ENCODE peak calls at places on chromosome 3, in nine cellular contexts. One of them, this sample, is unnamed.

GRCh38 chr3:11662392-11662990 is 18.8 kb upstream of the VGLL4 start:
- DNase-seq in renal cortical epithelial cell: no peak
- DNase-seq in caudate nucleus: no peak
- DNase-seq in hippocampal formation: no peak
- DNase-seq in right atrium auricular region: no peak
- DNase-seq in stomach: no peak
- DNase-seq in M059J: peak; percentile 17
- DNase-seq in GM23338: peak; percentile 62
- DNase-seq in NCI-H748 treated with DMSO at 0.1 percent for 48 hours: no peak
- DNase-seq in this sample: no peak

GRCh38 chr3:127383656-127384179 is 95.9 kb upstream of the PRR20G start:
- DNase-seq in hippocampal formation: no peak
- DNase-seq in NCI-H748 treated with DMSO at 0.1 percent for 48 hours: no peak
- DNase-seq in renal cortical epithelial cell: no peak
- DNase-seq in stomach: peak; percentile 14
- DNase-seq in right atrium auricular region: no peak
- DNase-seq in caudate nucleus: no peak
- DNase-seq in M059J: no peak
- DNase-seq in GM23338: no peak
- DNase-seq in this sample: no peak

GRCh38 chr3:134249935-134250716 is 533 bp downstream of the RYK start:
- DNase-seq in caudate nucleus: peak; percentile 42
- DNase-seq in right atrium auricular region: no peak
- DNase-seq in hippocampal formation: peak; percentile 20
- DNase-seq in renal cortical epithelial cell: peak; percentile 21
- DNase-seq in GM23338: peak; percentile 76
- DNase-seq in NCI-H748 treated with DMSO at 0.1 percent for 48 hours: no peak
- DNase-seq in M059J: peak; percentile 71
- DNase-seq in stomach: peak; percentile 70
- DNase-seq in this sample: peak; percentile 44

GRCh38 chr3:189748046-189748445 is 116.9 kb downstream of the TP63 start:
- DNase-seq in NCI-H748 treated with DMSO at 0.1 percent for 48 hours: no peak
- DNase-seq in caudate nucleus: no peak
- DNase-seq in stomach: no peak
- DNase-seq in hippocampal formation: no peak
- DNase-seq in M059J: no peak
- DNase-seq in right atrium auricular region: no peak
- DNase-seq in renal cortical epithelial cell: no peak
- DNase-seq in GM23338: no peak
- DNase-seq in this sample: no peak

GRCh38 chr3:141076026-141076797 is 25.1 kb downstream of the SPSB4 start:
- DNase-seq in NCI-H748 treated with DMSO at 0.1 percent for 48 hours: no peak
- DNase-seq in right atrium auricular region: no peak
- DNase-seq in M059J: no peak
- DNase-seq in hippocampal formation: no peak
- DNase-seq in GM23338: no peak
- DNase-seq in caudate nucleus: no peak
- DNase-seq in renal cortical epithelial cell: no peak
- DNase-seq in stomach: peak; percentile 35
- DNase-seq in this sample: no peak

GRCh38 chr3:128745742-128746141 is 19.8 kb downstream of the RAB7A start:
- DNase-seq in M059J: no peak
- DNase-seq in renal cortical epithelial cell: no peak
- DNase-seq in caudate nucleus: no peak
- DNase-seq in hippocampal formation: no peak
- DNase-seq in right atrium auricular region: no peak
- DNase-seq in stomach: no peak
- DNase-seq in GM23338: peak; percentile 82
- DNase-seq in NCI-H748 treated with DMSO at 0.1 percent for 48 hours: no peak
- DNase-seq in this sample: no peak

GRCh38 chr3:49638445-49638844 is 35.7 kb upstream of the APEH start:
- DNase-seq in hippocampal formation: no peak
- DNase-seq in caudate nucleus: no peak
- DNase-seq in renal cortical epithelial cell: peak; percentile 30
- DNase-seq in right atrium auricular region: no peak
- DNase-seq in NCI-H748 treated with DMSO at 0.1 percent for 48 hours: no peak
- DNase-seq in stomach: no peak
- DNase-seq in M059J: peak; percentile 78
- DNase-seq in GM23338: no peak
- DNase-seq in this sample: no peak

GRCh38 chr3:64150527-64151238 is 74.6 kb downstream of the PRICKLE2 start:
- DNase-seq in NCI-H748 treated with DMSO at 0.1 percent for 48 hours: peak; percentile 74
- DNase-seq in right atrium auricular region: no peak
- DNase-seq in GM23338: no peak
- DNase-seq in caudate nucleus: no peak
- DNase-seq in renal cortical epithelial cell: peak; percentile 50
- DNase-seq in stomach: peak; percentile 84
- DNase-seq in hippocampal formation: no peak
- DNase-seq in M059J: no peak
- DNase-seq in this sample: peak; percentile 71

GRCh38 chr3:172808969-172809546 is 58.5 kb downstream of the ECT2 start:
- DNase-seq in stomach: no peak
- DNase-seq in M059J: peak; percentile 48
- DNase-seq in NCI-H748 treated with DMSO at 0.1 percent for 48 hours: peak; percentile 16
- DNase-seq in caudate nucleus: no peak
- DNase-seq in renal cortical epithelial cell: peak; percentile 47
- DNase-seq in GM23338: peak; percentile 46
- DNase-seq in right atrium auricular region: no peak
- DNase-seq in hippocampal formation: no peak
- DNase-seq in this sample: no peak

GRCh38 chr3:58608648-58609047 is 31.5 kb upstream of the FAM107A start:
- DNase-seq in caudate nucleus: no peak
- DNase-seq in hippocampal formation: peak; percentile 35
- DNase-seq in GM23338: no peak
- DNase-seq in NCI-H748 treated with DMSO at 0.1 percent for 48 hours: no peak
- DNase-seq in M059J: peak; percentile 90
- DNase-seq in right atrium auricular region: no peak
- DNase-seq in stomach: no peak
- DNase-seq in renal cortical epithelial cell: peak; percentile 95
- DNase-seq in this sample: no peak

GRCh38 chr3:44016818-44017217 is 224.9 kb upstream of the TOPAZ1 start:
- DNase-seq in renal cortical epithelial cell: no peak
- DNase-seq in hippocampal formation: no peak
- DNase-seq in NCI-H748 treated with DMSO at 0.1 percent for 48 hours: no peak
- DNase-seq in right atrium auricular region: no peak
- DNase-seq in caudate nucleus: no peak
- DNase-seq in M059J: peak; percentile 61
- DNase-seq in GM23338: no peak
- DNase-seq in stomach: no peak
- DNase-seq in this sample: no peak

GRCh38 chr3:160564205-160564922 is 1.0 kb downstream of the KPNA4 start:
- DNase-seq in renal cortical epithelial cell: no peak
- DNase-seq in M059J: peak; percentile 49
- DNase-seq in hippocampal formation: no peak
- DNase-seq in GM23338: peak; percentile 48
- DNase-seq in caudate nucleus: peak; percentile 41
- DNase-seq in stomach: no peak
- DNase-seq in NCI-H748 treated with DMSO at 0.1 percent for 48 hours: no peak
- DNase-seq in right atrium auricular region: no peak
- DNase-seq in this sample: no peak

GRCh38 chr3:172560026-172560425 is 36.8 kb upstream of the TNFSF10 start:
- DNase-seq in caudate nucleus: no peak
- DNase-seq in NCI-H748 treated with DMSO at 0.1 percent for 48 hours: no peak
- DNase-seq in GM23338: no peak
- DNase-seq in M059J: no peak
- DNase-seq in renal cortical epithelial cell: peak; percentile 89
- DNase-seq in hippocampal formation: no peak
- DNase-seq in stomach: no peak
- DNase-seq in right atrium auricular region: no peak
- DNase-seq in this sample: no peak

GRCh38 chr3:97138914-97139541 is 324.6 kb downstream of the EPHA6 start:
- DNase-seq in right atrium auricular region: no peak
- DNase-seq in caudate nucleus: no peak
- DNase-seq in stomach: no peak
- DNase-seq in renal cortical epithelial cell: no peak
- DNase-seq in hippocampal formation: no peak
- DNase-seq in M059J: no peak
- DNase-seq in GM23338: peak; percentile 84
- DNase-seq in NCI-H748 treated with DMSO at 0.1 percent for 48 hours: no peak
- DNase-seq in this sample: no peak

GRCh38 chr3:114176487-114176886 is 2.4 kb downstream of the DRD3 start:
- DNase-seq in M059J: no peak
- DNase-seq in renal cortical epithelial cell: no peak
- DNase-seq in NCI-H748 treated with DMSO at 0.1 percent for 48 hours: no peak
- DNase-seq in caudate nucleus: no peak
- DNase-seq in stomach: no peak
- DNase-seq in right atrium auricular region: no peak
- DNase-seq in hippocampal formation: no peak
- DNase-seq in GM23338: no peak
- DNase-seq in this sample: no peak

GRCh38 chr3:186417791-186418190 is 55.8 kb upstream of the DGKG start:
- DNase-seq in GM23338: no peak
- DNase-seq in stomach: no peak
- DNase-seq in hippocampal formation: no peak
- DNase-seq in NCI-H748 treated with DMSO at 0.1 percent for 48 hours: no peak
- DNase-seq in renal cortical epithelial cell: peak; percentile 64
- DNase-seq in M059J: peak; percentile 93
- DNase-seq in right atrium auricular region: no peak
- DNase-seq in caudate nucleus: no peak
- DNase-seq in this sample: no peak

GRCh38 chr3:64445318-64446300 is 220.3 kb upstream of the PRICKLE2 start:
- DNase-seq in hippocampal formation: no peak
- DNase-seq in caudate nucleus: no peak
- DNase-seq in GM23338: peak; percentile 89
- DNase-seq in right atrium auricular region: no peak
- DNase-seq in renal cortical epithelial cell: peak; percentile 31
- DNase-seq in NCI-H748 treated with DMSO at 0.1 percent for 48 hours: no peak
- DNase-seq in stomach: peak; percentile 60
- DNase-seq in M059J: peak; percentile 19
- DNase-seq in this sample: peak; percentile 50

GRCh38 chr3:49872801-49873281 is 3.1 kb upstream of the CAMKV start:
- DNase-seq in hippocampal formation: no peak
- DNase-seq in GM23338: no peak
- DNase-seq in NCI-H748 treated with DMSO at 0.1 percent for 48 hours: no peak
- DNase-seq in renal cortical epithelial cell: peak; percentile 66
- DNase-seq in caudate nucleus: peak; percentile 18
- DNase-seq in right atrium auricular region: no peak
- DNase-seq in stomach: no peak
- DNase-seq in M059J: peak; percentile 75
- DNase-seq in this sample: no peak

GRCh38 chr3:188164248-188164687 is 10.3 kb downstream of the LPP start:
- DNase-seq in stomach: peak; percentile 60
- DNase-seq in hippocampal formation: no peak
- DNase-seq in right atrium auricular region: no peak
- DNase-seq in M059J: peak; percentile 69
- DNase-seq in GM23338: no peak
- DNase-seq in caudate nucleus: no peak
- DNase-seq in renal cortical epithelial cell: peak; percentile 75
- DNase-seq in NCI-H748 treated with DMSO at 0.1 percent for 48 hours: no peak
- DNase-seq in this sample: no peak

GRCh38 chr3:10941972-10942371 is 50.6 kb upstream of the SLC6A1 start:
- DNase-seq in renal cortical epithelial cell: no peak
- DNase-seq in M059J: no peak
- DNase-seq in hippocampal formation: no peak
- DNase-seq in stomach: no peak
- DNase-seq in GM23338: peak; percentile 51
- DNase-seq in right atrium auricular region: no peak
- DNase-seq in caudate nucleus: no peak
- DNase-seq in NCI-H748 treated with DMSO at 0.1 percent for 48 hours: no peak
- DNase-seq in this sample: no peak

GRCh38 chr3:129592362-129593150 is 13.9 kb downstream of the PLXND1 start:
- DNase-seq in hippocampal formation: peak; percentile 43
- DNase-seq in stomach: no peak
- DNase-seq in renal cortical epithelial cell: no peak
- DNase-seq in NCI-H748 treated with DMSO at 0.1 percent for 48 hours: no peak
- DNase-seq in GM23338: peak; percentile 68
- DNase-seq in M059J: no peak
- DNase-seq in right atrium auricular region: peak; percentile 83
- DNase-seq in caudate nucleus: peak; percentile 10
- DNase-seq in this sample: peak; percentile 64

GRCh38 chr3:113128386-113129015 is 82.9 kb upstream of the BOC start:
- DNase-seq in hippocampal formation: no peak
- DNase-seq in caudate nucleus: no peak
- DNase-seq in right atrium auricular region: no peak
- DNase-seq in renal cortical epithelial cell: peak; percentile 25
- DNase-seq in M059J: peak; percentile 48
- DNase-seq in GM23338: no peak
- DNase-seq in NCI-H748 treated with DMSO at 0.1 percent for 48 hours: no peak
- DNase-seq in stomach: no peak
- DNase-seq in this sample: no peak

GRCh38 chr3:134460965-134461364 is 24.8 kb downstream of the ANAPC13 start:
- DNase-seq in stomach: no peak
- DNase-seq in right atrium auricular region: no peak
- DNase-seq in renal cortical epithelial cell: no peak
- DNase-seq in hippocampal formation: no peak
- DNase-seq in caudate nucleus: no peak
- DNase-seq in M059J: peak; percentile 83
- DNase-seq in GM23338: no peak
- DNase-seq in NCI-H748 treated with DMSO at 0.1 percent for 48 hours: no peak
- DNase-seq in this sample: no peak

GRCh38 chr3:88336894-88337293 is 187.1 kb downstream of the C3orf38 start:
- DNase-seq in GM23338: no peak
- DNase-seq in NCI-H748 treated with DMSO at 0.1 percent for 48 hours: no peak
- DNase-seq in hippocampal formation: no peak
- DNase-seq in renal cortical epithelial cell: no peak
- DNase-seq in caudate nucleus: no peak
- DNase-seq in right atrium auricular region: no peak
- DNase-seq in stomach: no peak
- DNase-seq in M059J: no peak
- DNase-seq in this sample: no peak

GRCh38 chr3:161389445-161390036 is 18.2 kb upstream of the SPTSSB start:
- DNase-seq in right atrium auricular region: no peak
- DNase-seq in GM23338: no peak
- DNase-seq in caudate nucleus: no peak
- DNase-seq in NCI-H748 treated with DMSO at 0.1 percent for 48 hours: no peak
- DNase-seq in renal cortical epithelial cell: no peak
- DNase-seq in M059J: no peak
- DNase-seq in hippocampal formation: no peak
- DNase-seq in stomach: no peak
- DNase-seq in this sample: no peak

GRCh38 chr3:51997935-51998596 is 2.4 kb upstream of the RPL29 start:
- DNase-seq in renal cortical epithelial cell: peak; percentile 83
- DNase-seq in right atrium auricular region: no peak
- DNase-seq in stomach: no peak
- DNase-seq in NCI-H748 treated with DMSO at 0.1 percent for 48 hours: no peak
- DNase-seq in GM23338: peak; percentile 62
- DNase-seq in caudate nucleus: no peak
- DNase-seq in M059J: peak; percentile 71
- DNase-seq in hippocampal formation: no peak
- DNase-seq in this sample: no peak

GRCh38 chr3:159989973-159990846 is 1.6 kb downstream of the IL12A start:
- DNase-seq in hippocampal formation: no peak
- DNase-seq in caudate nucleus: no peak
- DNase-seq in NCI-H748 treated with DMSO at 0.1 percent for 48 hours: no peak
- DNase-seq in renal cortical epithelial cell: no peak
- DNase-seq in M059J: no peak
- DNase-seq in stomach: no peak
- DNase-seq in right atrium auricular region: no peak
- DNase-seq in GM23338: peak; percentile 16
- DNase-seq in this sample: no peak

GRCh38 chr3:170387952-170388351 is 30.4 kb downstream of the SKIL start:
- DNase-seq in GM23338: no peak
- DNase-seq in renal cortical epithelial cell: no peak
- DNase-seq in caudate nucleus: no peak
- DNase-seq in stomach: no peak
- DNase-seq in NCI-H748 treated with DMSO at 0.1 percent for 48 hours: no peak
- DNase-seq in right atrium auricular region: no peak
- DNase-seq in M059J: no peak
- DNase-seq in hippocampal formation: no peak
- DNase-seq in this sample: no peak